ENCODE peak calls at places on chromosomes 2 and 18, in eight cellular contexts. C is naive B cell; U is SJSA1; A is NCI-H1417; H is stimulated activated CD8-positive, alpha-beta memory T cell treated with anti-CD3 and anti-CD28 coated beads, Interleukin-4, amount 100 ng/mL, for 1 hour; M is AG09309; S is HuH-7.5; G is hepatic stellate cell. J is an unnamed sample.

GRCh38 chr2:158600155-158600802 is 143.5 kb downstream of the PKP4 start:
- DNase-seq in C (no peak), U (peak), A (no peak), H (no peak), M (peak), S (no peak), G (peak), J (no peak)

GRCh38 chr2:11305958-11306357 is 38.5 kb downstream of the ROCK2 start:
- DNase-seq in C (no peak), U (peak), A (no peak), H (no peak), M (peak), S (no peak), G (peak), J (no peak)

GRCh38 chr18:33804258-33804657 is 226.2 kb downstream of the ASXL3 start:
- DNase-seq in C (no peak), U (no peak), A (peak), H (no peak), M (no peak), S (no peak), G (no peak), J (no peak)

GRCh38 chr2:125424386-125424785 is 1231.6 kb upstream of the GYPC start:
- DNase-seq in C (no peak), U (no peak), A (no peak), H (no peak), M (no peak), S (no peak), G (peak), J (no peak)

GRCh38 chr2:26002617-26003310 is 20.5 kb upstream of the KIF3C start:
- DNase-seq in C (no peak), U (no peak), A (no peak), H (no peak), M (no peak), S (no peak), G (no peak), J (no peak)

GRCh38 chr2:177282787-177283533 is 18.4 kb upstream of the NFE2L2 start:
- DNase-seq in C (no peak), U (no peak), A (no peak), H (no peak), M (no peak), S (no peak), G (no peak), J (no peak)

GRCh38 chr2:170235860-170236638 is 58.1 kb downstream of the MYO3B start:
- DNase-seq in C (no peak), U (peak), A (peak), H (no peak), M (no peak), S (peak), G (peak), J (peak)

GRCh38 chr2:70668432-70668831 is 99.6 kb downstream of the ADD2 start:
- DNase-seq in C (no peak), U (no peak), A (no peak), H (no peak), M (no peak), S (no peak), G (no peak), J (no peak)

GRCh38 chr2:96240341-96241038 is 25.3 kb downstream of the TMEM127 start:
- DNase-seq in C (no peak), U (no peak), A (no peak), H (no peak), M (no peak), S (no peak), G (no peak), J (no peak)

GRCh38 chr2:100072503-100072902 is 69.9 kb downstream of the AFF3 start:
- DNase-seq in C (no peak), U (no peak), A (no peak), H (no peak), M (no peak), S (no peak), G (no peak), J (no peak)

GRCh38 chr2:65491381-65491903 is 59.0 kb upstream of the SPRED2 start:
- DNase-seq in C (no peak), U (peak), A (no peak), H (no peak), M (no peak), S (no peak), G (no peak), J (no peak)

GRCh38 chr2:227513113-227513512 is 41.2 kb downstream of the AGFG1 start:
- DNase-seq in C (no peak), U (no peak), A (no peak), H (no peak), M (no peak), S (no peak), G (no peak), J (no peak)

GRCh38 chr2:221524158-221524557 is 47.9 kb downstream of the EPHA4 start:
- DNase-seq in C (no peak), U (no peak), A (no peak), H (no peak), M (no peak), S (no peak), G (no peak), J (no peak)

GRCh38 chr18:54117853-54118773 is 106.4 kb downstream of the MBD2 start:
- DNase-seq in C (no peak), U (no peak), A (no peak), H (no peak), M (no peak), S (no peak), G (no peak), J (peak)

GRCh38 chr18:79749251-79750191 is 48.2 kb upstream of the KCNG2 start:
- DNase-seq in C (no peak), U (no peak), A (peak), H (no peak), M (no peak), S (no peak), G (no peak), J (no peak)

GRCh38 chr2:72946466-72946865 is 29.1 kb downstream of the EMX1 start:
- DNase-seq in C (no peak), U (no peak), A (no peak), H (no peak), M (no peak), S (no peak), G (no peak), J (no peak)

GRCh38 chr2:164841719-164842623 is at the start of gene COBLL1:
- DNase-seq in C (peak), U (peak), A (peak), H (no peak), M (no peak), S (peak), G (peak), J (peak)

GRCh38 chr2:68187329-68187728 is 29.6 kb downstream of the PNO1 start:
- DNase-seq in C (no peak), U (no peak), A (no peak), H (no peak), M (no peak), S (no peak), G (no peak), J (no peak)

GRCh38 chr2:204072443-204073324 is 136.1 kb downstream of the ICOS start:
- DNase-seq in C (no peak), U (peak), A (peak), H (peak), M (no peak), S (peak), G (no peak), J (peak)

GRCh38 chr2:170923799-170924198 is 5.3 kb upstream of the GORASP2 start:
- DNase-seq in C (no peak), U (no peak), A (no peak), H (no peak), M (no peak), S (no peak), G (no peak), J (no peak)

GRCh38 chr18:59172664-59173249 is 33.1 kb downstream of the SEC11C start:
- DNase-seq in C (no peak), U (no peak), A (no peak), H (no peak), M (no peak), S (no peak), G (no peak), J (no peak)

GRCh38 chr18:35376393-35376741 is 770 bp downstream of the ZNF396 start:
- DNase-seq in C (peak), U (no peak), A (peak), H (no peak), M (no peak), S (peak), G (no peak), J (peak)

GRCh38 chr18:52287151-52287550 is 52.8 kb upstream of the DCC start:
- DNase-seq in C (no peak), U (no peak), A (no peak), H (no peak), M (no peak), S (no peak), G (no peak), J (no peak)

GRCh38 chr18:48166971-48167370 is 236.5 kb upstream of the SMAD2 start:
- DNase-seq in C (no peak), U (no peak), A (no peak), H (no peak), M (no peak), S (no peak), G (no peak), J (no peak)

GRCh38 chr2:166031054-166031453 is 77.5 kb upstream of the TTC21B start:
- DNase-seq in C (no peak), U (no peak), A (no peak), H (no peak), M (no peak), S (no peak), G (no peak), J (no peak)

GRCh38 chr2:71849111-71849510 is 298.6 kb downstream of the CYP26B1 start:
- DNase-seq in C (no peak), U (no peak), A (no peak), H (no peak), M (no peak), S (no peak), G (no peak), J (no peak)

GRCh38 chr2:30201990-30202389 is 29.3 kb upstream of the LBH start:
- DNase-seq in C (no peak), U (no peak), A (no peak), H (no peak), M (no peak), S (no peak), G (no peak), J (no peak)

GRCh38 chr2:1503471-1504310 is 90.4 kb downstream of the TPO start:
- DNase-seq in C (no peak), U (no peak), A (no peak), H (no peak), M (no peak), S (no peak), G (no peak), J (no peak)

GRCh38 chr2:58479557-58480120 is 238.5 kb upstream of the FANCL start:
- DNase-seq in C (no peak), U (no peak), A (peak), H (no peak), M (no peak), S (no peak), G (no peak), J (peak)

GRCh38 chr2:136008205-136008865 is 22.9 kb upstream of the DARS1 start:
- DNase-seq in C (peak), U (no peak), A (no peak), H (peak), M (no peak), S (no peak), G (no peak), J (no peak)

GRCh38 chr2:199463000-199463692 is 5.4 kb upstream of the SATB2 start:
- DNase-seq in C (no peak), U (peak), A (peak), H (no peak), M (no peak), S (peak), G (peak), J (peak)

GRCh38 chr2:163044116-163044515 is 205.5 kb upstream of the KCNH7 start:
- DNase-seq in C (no peak), U (no peak), A (peak), H (no peak), M (no peak), S (no peak), G (no peak), J (no peak)

GRCh38 chr2:191311627-191312026 is 66.4 kb downstream of the MYO1B start:
- DNase-seq in C (no peak), U (no peak), A (no peak), H (no peak), M (no peak), S (peak), G (peak), J (no peak)

GRCh38 chr2:8677646-8678592 is 3.9 kb upstream of the ID2 start:
- DNase-seq in C (peak), U (peak), A (peak), H (no peak), M (no peak), S (peak), G (peak), J (no peak)

GRCh38 chr18:607930-608329 is 11.1 kb downstream of the CLUL1 start:
- DNase-seq in C (no peak), U (no peak), A (no peak), H (no peak), M (no peak), S (no peak), G (no peak), J (no peak)

GRCh38 chr2:32553829-32554432 is 73.9 kb upstream of the TTC27 start:
- DNase-seq in C (peak), U (peak), A (no peak), H (no peak), M (peak), S (peak), G (peak), J (peak)

J was measured in iPS-NIHi11.